ENCODE peak calls at places on chromosome 21, in six cellular contexts. R is K562, H is stomach, I is SK-N-SH, J is tibial nerve, D is ovary. Z is an unnamed sample. For H3K27me3, the result is how much of the 10 kb centered on the place peaks cover.

GRCh38 chr21:16536661-16537359 is 807.0 kb downstream of the USP25 start:
- DNase-seq in H (no peak), J (no peak), R (no peak), D (no peak), I (no peak), Z (no peak)

GRCh38 chr21:22855581-22855980 is 1857.4 kb downstream of the NCAM2 start:
- DNase-seq in H (no peak), I (no peak), D (no peak), J (no peak), R (no peak), Z (no peak)

GRCh38 chr21:42649122-42650032 is 4.0 kb upstream of the PDE9A start:
- DNase-seq in H (no peak), I (no peak), R (no peak), D (peak), J (no peak), Z (no peak)

GRCh38 chr21:17532292-17532691 is 19.4 kb downstream of the CXADR start:
- DNase-seq in J (no peak), H (no peak), D (no peak), R (no peak), I (no peak), Z (no peak)

GRCh38 chr21:43270800-43271261 is 102.0 kb downstream of the CRYAA start:
- DNase-seq in H (no peak), D (peak), R (no peak), I (peak), J (no peak), Z (no peak)

GRCh38 chr21:37939838-37940237 is 23.6 kb upstream of the KCNJ6 start:
- DNase-seq in I (no peak), J (no peak), R (no peak), H (no peak), D (no peak), Z (no peak)

GRCh38 chr21:35358008-35358407 is 308.9 kb upstream of the RUNX1 start:
- DNase-seq in I (no peak), H (no peak), J (no peak), D (no peak), R (no peak), Z (no peak)

GRCh38 chr21:46661211-46661625 is 25.7 kb downstream of the PRMT2 start:
- DNase-seq in D (peak), I (peak), J (peak), H (peak), R (no peak), Z (peak)

GRCh38 chr21:43207868-43208267 is 39.1 kb downstream of the CRYAA start:
- DNase-seq in H (no peak), I (no peak), R (no peak), J (no peak), D (no peak), Z (no peak)

GRCh38 chr21:46668381-46668780 is 32.9 kb downstream of the PRMT2 start:
- DNase-seq in R (no peak), I (no peak), H (no peak), J (no peak), D (no peak), Z (no peak)

GRCh38 chr21:42659416-42660117 is 6.1 kb downstream of the PDE9A start:
- DNase-seq in H (no peak), R (no peak), D (no peak), I (no peak), J (no peak), Z (no peak)

GRCh38 chr21:25835397-25835796 is 100.6 kb downstream of the GABPA start:
- DNase-seq in J (no peak), D (no peak), H (no peak), R (no peak), I (no peak), Z (no peak)

GRCh38 chr21:46605759-46606426 is 1.0 kb upstream of the S100B start:
- DNase-seq in I (no peak), J (no peak), H (peak), R (peak), D (no peak), Z (peak)

GRCh38 chr21:17911628-17912027 is 92.5 kb upstream of the C21orf91 start:
- DNase-seq in I (no peak), H (no peak), D (no peak), R (no peak), J (no peak), Z (no peak)

GRCh38 chr21:15121097-15121654 is 56.4 kb upstream of the NRIP1 start:
- DNase-seq in I (no peak), J (no peak), D (no peak), H (no peak), R (no peak), Z (no peak)

GRCh38 chr21:15124731-15125130 is 59.9 kb upstream of the NRIP1 start:
- DNase-seq in I (no peak), J (no peak), R (no peak), H (no peak), D (no peak), Z (no peak)

GRCh38 chr21:15126948-15127347 is 62.1 kb upstream of the NRIP1 start:
- DNase-seq in H (no peak), D (no peak), R (no peak), I (no peak), J (no peak), Z (no peak)

GRCh38 chr21:15122241-15122640 is 57.4 kb upstream of the NRIP1 start:
- DNase-seq in J (no peak), H (no peak), R (no peak), I (no peak), D (no peak), Z (no peak)

GRCh38 chr21:15121655-15122120 is 56.9 kb upstream of the NRIP1 start:
- DNase-seq in H (peak), D (no peak), R (no peak), J (no peak), I (no peak), Z (no peak)
- TF ChIP-seq EP300 in H (no peak), D (no peak), R (no peak), J (no peak), I (no peak), Z (no peak)

DNA sequence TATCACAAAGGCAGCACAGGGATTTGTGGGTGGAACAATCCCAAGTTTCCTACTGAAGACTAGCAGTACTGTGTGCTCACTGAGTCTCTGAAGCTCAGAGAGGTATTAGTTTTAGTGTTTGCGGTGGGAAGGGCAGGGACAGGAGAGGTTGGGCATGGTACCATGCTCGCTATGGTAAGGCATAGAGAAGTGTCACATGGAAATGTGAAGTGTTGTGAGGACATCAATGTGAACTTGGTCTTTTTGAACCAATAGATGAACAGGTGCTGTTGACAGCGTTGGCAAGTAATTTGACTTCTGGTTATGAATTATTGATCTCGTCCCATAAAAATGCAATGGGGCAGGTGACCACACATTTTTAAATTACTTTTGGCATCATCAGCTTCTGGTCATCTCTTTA is 55.8 kb upstream of the ADAMTS1 start:
- DNase-seq in I (no peak), R (no peak), D (no peak), H (no peak), J (no peak), Z (no peak)
- H3K27me3 ChIP-seq in I (under half), R (under half), D (under half), H (under half), J (under half), Z (under half)

DNA sequence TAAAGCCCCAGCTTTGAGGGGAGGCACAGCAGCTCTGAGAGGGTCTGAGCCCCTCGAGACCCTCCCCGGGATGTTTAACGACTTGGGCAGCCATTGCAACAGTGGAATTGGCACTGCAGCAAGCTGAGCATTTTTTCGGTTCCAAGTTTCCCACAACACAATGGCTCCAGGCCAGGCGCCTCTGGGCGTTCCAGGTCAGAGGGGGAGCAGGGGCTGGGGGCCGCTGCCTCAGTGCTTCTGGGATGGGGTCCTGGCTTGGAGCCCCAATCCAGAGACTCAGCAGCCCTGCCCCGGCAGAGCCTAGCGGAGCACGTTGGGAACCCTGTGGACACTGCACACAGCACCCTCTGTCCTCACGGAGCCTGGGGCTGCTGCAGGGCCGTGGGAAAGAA is 50.0 kb downstream of the COL18A1 start:
- DNase-seq in R (no peak), H (no peak), J (no peak), I (no peak), D (peak), Z (no peak)
- H3K27ac ChIP-seq in R (no peak), H (no peak), J (no peak), I (no peak), D (no peak), Z (no peak)

GRCh38 chr21:29737188-29737587 is 202.6 kb downstream of the GRIK1 start:
- DNase-seq in R (no peak), I (no peak), H (no peak), D (no peak), J (no peak), Z (no peak)

GRCh38 chr21:29738730-29739129 is 201.1 kb downstream of the GRIK1 start:
- DNase-seq in I (no peak), J (no peak), H (no peak), D (no peak), R (no peak), Z (no peak)

DNA sequence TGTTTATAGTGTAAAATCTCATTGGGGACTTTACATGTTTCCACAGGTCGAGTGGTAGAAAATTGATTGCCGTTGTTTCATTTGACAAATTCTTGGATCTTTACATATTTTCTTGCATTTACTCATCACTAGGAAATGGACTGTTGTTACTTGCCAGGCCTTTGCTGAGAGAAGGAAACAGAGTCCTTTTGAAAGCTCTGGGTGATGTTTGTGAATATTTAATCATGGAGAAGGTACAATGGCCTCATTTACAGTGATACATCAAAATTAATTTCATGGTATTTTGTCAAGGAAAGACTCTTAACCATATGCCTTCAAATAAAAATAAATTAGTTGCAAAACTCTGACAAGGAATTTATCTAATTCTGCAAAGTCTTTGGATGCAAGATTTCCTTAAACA is 198.0 kb downstream of the GRIK1 start:
- DNase-seq in J (no peak), D (no peak), H (no peak), R (no peak), I (no peak), Z (no peak)
- TF ChIP-seq EP300 in J (no peak), D (no peak), H (no peak), R (no peak), I (no peak), Z (no peak)

GRCh38 chr21:41620982-41621381 is 113.0 kb upstream of the TMPRSS2 start:
- DNase-seq in I (no peak), R (no peak), H (no peak), J (no peak), D (no peak), Z (no peak)
- H3K27me3 ChIP-seq in I (under half), R (under half), H (under half), J (under half), D (under half), Z (half or more)

DNA sequence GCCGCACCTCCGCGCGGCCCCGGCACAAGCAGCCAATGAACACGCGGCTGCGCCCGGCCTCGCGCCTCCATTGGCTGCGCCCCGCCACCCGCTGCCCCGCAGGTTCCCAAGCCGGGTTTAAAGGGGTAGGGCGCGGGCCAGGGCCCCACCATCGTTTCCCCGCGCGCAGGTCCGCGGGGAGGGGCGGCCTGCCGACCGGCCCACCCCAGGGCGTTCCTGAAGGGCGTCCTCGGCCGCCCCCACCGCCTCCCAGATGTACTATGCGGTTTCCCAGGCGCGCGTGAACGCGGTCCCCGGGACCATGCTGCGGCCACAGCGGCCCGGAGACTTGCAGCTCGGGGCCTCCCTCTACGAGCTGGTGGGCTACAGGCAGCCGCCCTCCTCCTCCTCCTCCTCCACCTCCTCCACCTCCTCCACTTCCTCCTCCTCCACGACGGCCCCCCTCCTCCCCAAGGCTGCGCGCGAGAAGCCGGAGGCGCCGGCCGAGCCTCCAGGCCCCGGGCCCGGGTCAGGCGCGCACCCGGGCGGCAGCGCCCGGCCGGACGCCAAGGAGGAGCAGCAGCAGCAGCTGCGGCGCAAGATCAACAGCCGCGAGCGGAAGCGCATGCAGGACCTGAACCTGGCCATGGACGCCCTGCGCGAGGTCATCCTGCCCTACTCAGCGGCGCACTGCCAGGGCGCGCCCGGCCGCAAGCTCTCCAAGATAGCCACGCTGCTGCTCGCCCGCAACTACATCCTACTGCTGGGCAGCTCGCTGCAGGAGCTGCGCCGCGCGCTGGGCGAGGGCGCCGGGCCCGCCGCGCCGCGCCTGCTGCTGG is at the start of gene OLIG1:
- DNase-seq in H (peak), R (no peak), J (no peak), I (peak), D (peak), Z (no peak)
- H3K27ac ChIP-seq in H (no peak), R (no peak), J (no peak), I (no peak), D (no peak), Z (no peak)

DNA sequence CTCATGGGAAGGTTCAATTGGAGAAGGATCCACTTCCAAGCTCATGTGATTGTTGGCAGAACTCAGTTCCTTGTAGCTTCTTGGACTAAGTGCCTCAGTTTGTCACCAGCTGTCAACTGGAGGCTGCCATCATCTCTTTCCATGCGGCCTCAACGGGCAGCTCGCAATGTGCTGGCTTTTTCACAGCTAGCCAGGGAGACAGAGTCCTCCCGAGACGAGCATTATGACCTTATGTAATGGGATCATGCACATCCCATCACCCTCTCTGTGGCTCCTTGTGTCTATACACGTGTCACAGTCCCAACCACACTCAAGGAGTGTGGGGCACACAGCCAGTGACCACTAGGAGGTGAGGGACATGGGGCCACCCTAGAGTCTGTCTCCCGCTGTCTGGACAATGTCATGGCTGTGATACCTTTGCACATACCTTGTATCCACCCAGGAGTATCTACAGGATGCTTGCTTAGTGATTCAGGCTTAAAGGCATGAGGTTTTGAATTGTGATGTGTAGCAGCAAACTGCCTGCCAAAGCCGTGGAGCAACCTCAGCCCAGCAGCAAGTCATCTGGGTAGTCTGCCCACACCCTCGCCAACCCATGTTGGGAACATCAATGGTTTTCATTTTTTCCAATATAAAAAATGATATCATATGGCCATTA is 3.9 kb upstream of the KRTAP10-6 start:
- DNase-seq in I (no peak), H (no peak), D (no peak), J (no peak), R (no peak), Z (no peak)
- TF ChIP-seq EP300 in I (no peak), H (no peak), D (no peak), J (no peak), R (no peak), Z (no peak)

GRCh38 chr21:26962516-26963305 is 4.2 kb downstream of the ADAMTS5 start:
- DNase-seq in I (no peak), J (no peak), R (no peak), D (no peak), H (no peak), Z (no peak)
- H3K27me3 ChIP-seq in I (under half), J (under half), R (under half), D (under half), H (under half), Z (under half)

DNA sequence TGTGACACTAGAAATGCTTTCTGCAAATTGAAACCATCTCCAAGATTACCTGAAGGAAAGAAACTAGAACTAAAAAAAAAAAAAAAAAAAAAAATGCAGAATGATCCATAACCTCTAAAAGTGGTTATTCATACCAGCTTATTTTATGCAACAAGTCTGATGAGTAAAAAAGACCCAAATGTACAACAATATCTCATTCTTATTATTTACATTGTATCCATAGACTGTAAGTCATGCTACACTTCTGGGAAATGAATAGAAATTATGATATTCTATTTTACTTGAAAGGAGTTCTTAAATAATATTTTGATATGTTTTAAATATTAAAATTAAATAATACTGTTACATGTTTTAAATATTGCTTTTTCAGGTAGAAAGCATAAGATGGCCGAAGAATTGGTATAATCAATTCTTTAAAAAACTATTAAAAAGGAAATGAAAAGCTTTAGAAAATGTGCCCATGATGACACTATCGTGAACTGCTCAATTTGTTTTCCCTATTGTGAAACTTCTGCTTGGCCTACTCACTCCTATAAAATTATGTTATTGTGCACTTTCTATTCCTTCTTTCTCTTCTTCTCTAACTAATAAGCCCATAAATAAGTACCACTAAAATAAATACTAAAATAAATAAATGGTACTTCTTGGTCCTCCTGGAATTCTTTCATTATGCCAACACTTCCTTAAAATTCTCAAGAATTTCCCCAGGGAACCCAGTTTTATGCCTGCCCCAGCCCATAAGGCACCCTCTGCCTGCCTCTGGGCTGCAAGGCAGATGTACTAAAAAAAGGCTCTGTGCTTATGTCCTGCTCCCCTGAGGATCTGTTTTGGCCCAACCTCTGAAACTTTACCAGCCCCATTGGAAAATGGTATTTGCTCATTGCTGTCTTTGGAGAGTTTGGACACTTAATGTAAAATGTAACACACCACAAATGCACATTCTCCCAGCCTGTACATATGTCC is 18.1 kb downstream of the SAMSN1 start:
- DNase-seq in D (no peak), J (no peak), H (no peak), R (no peak), I (no peak), Z (no peak)
- H3K27ac ChIP-seq in D (no peak), J (no peak), H (no peak), R (peak), I (no peak), Z (peak)

DNA sequence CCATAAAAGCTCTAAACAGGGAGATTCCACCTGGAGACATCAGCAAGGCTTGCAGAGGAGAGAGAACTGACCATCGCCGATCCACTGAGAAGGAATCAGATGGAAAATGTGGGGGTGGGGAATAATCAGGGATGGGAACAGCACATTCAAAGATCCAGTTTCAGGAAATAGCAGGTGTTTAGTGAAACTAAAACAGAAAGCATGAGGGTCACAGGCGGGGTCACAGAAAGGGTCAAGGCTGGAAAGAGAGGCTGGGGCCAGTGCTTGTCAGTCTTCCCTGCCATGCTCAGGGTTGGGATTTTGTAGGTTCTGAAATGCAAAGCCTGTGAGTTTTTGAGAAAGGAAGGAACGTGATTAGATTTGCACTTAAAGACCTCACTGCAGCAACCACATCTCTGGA is 103.2 kb downstream of the HLCS start:
- DNase-seq in I (no peak), D (no peak), R (no peak), H (no peak), J (no peak), Z (no peak)
- TF ChIP-seq EP300 in I (no peak), D (no peak), R (no peak), H (no peak), J (no peak), Z (no peak)